ENCODE peak calls at places on chromosomes 2 and 18, in four cellular contexts. S is A549, A is adrenal gland, J is H1. Z is an unnamed sample.

GRCh38 chr18:13422541-13423147 is 204.1 kb downstream of the LDLRAD4 start:
- DNase-seq in S (no peak), A (no peak), J (no peak), Z (no peak)

GRCh38 chr2:6960659-6961058 is 43.4 kb downstream of the RNF144A start:
- DNase-seq in S (no peak), A (peak; percentile 44), J (no peak), Z (no peak)

GRCh38 chr18:35730738-35731370 is 149.3 kb downstream of the GALNT1 start:
- DNase-seq in S (no peak), A (peak; percentile 29), J (no peak), Z (no peak)

GRCh38 chr2:46411245-46411641 is 68.1 kb upstream of the TMEM247 start:
- DNase-seq in S (no peak), A (no peak), J (no peak), Z (no peak)

GRCh38 chr2:217121565-217121964 is 261.7 kb upstream of the TNP1 start:
- DNase-seq in S (no peak), A (no peak), J (no peak), Z (no peak)

GRCh38 chr2:16330571-16331351 is 334.9 kb downstream of the CYRIA start:
- DNase-seq in S (no peak), A (no peak), J (no peak), Z (no peak)

GRCh38 chr2:63588385-63589147 is at the start of the genes MDH1 and WDPCP:
- DNase-seq in S (peak; percentile 100), A (peak; percentile 98), J (peak; percentile 94), Z (peak; percentile 37)

GRCh38 chr18:60554961-60555360 is 182.4 kb upstream of the MC4R start:
- DNase-seq in S (no peak), A (no peak), J (no peak), Z (no peak)

GRCh38 chr2:85924522-85924921 is 35.7 kb upstream of the ST3GAL5 start:
- DNase-seq in S (peak; percentile 43), A (peak; percentile 89), J (no peak), Z (no peak)

GRCh38 chr2:159094173-159094737 is 125.8 kb downstream of the TANC1 start:
- DNase-seq in S (no peak), A (peak; percentile 42), J (no peak), Z (no peak)

GRCh38 chr2:226953826-226954225 is 118.0 kb downstream of the RHBDD1 start:
- DNase-seq in S (no peak), A (no peak), J (no peak), Z (no peak)

GRCh38 chr2:163247151-163247872 is 408.7 kb upstream of the KCNH7 start:
- DNase-seq in S (no peak), A (no peak), J (no peak), Z (no peak)

GRCh38 chr18:49476664-49477411 is 10.2 kb downstream of the C18orf32 start:
- DNase-seq in S (peak; percentile 68), A (peak; percentile 40), J (no peak), Z (no peak)

GRCh38 chr2:233982421-233983121 is 65.4 kb downstream of the TRPM8 start:
- DNase-seq in S (peak; percentile 47), A (no peak), J (no peak), Z (no peak)

GRCh38 chr2:112273349-112273748 is 2.0 kb upstream of the ZC3H6 start:
- DNase-seq in S (no peak), A (no peak), J (no peak), Z (no peak)

GRCh38 chr2:112277591-112278220 is 2.3 kb downstream of the ZC3H6 start:
- DNase-seq in S (no peak), A (no peak), J (no peak), Z (no peak)

GRCh38 chr2:112276954-112277353 is 1.6 kb downstream of the ZC3H6 start:
- DNase-seq in S (no peak), A (no peak), J (no peak), Z (no peak)

GRCh38 chr2:112275887-112276773 is 733 bp downstream of the ZC3H6 start:
- DNase-seq in S (peak; percentile 92), A (peak; percentile 92), J (peak; percentile 57), Z (peak; percentile 51)

GRCh38 chr2:112275314-112275886 is at the start of gene ZC3H6:
- DNase-seq in S (peak; percentile 99), A (peak; percentile 100), J (peak; percentile 92), Z (peak; percentile 82)
- TF ChIP-seq POLR2A in S (peak; percentile 94), A (peak; percentile 95), J (peak; percentile 95), Z (peak; percentile 90)

DNA sequence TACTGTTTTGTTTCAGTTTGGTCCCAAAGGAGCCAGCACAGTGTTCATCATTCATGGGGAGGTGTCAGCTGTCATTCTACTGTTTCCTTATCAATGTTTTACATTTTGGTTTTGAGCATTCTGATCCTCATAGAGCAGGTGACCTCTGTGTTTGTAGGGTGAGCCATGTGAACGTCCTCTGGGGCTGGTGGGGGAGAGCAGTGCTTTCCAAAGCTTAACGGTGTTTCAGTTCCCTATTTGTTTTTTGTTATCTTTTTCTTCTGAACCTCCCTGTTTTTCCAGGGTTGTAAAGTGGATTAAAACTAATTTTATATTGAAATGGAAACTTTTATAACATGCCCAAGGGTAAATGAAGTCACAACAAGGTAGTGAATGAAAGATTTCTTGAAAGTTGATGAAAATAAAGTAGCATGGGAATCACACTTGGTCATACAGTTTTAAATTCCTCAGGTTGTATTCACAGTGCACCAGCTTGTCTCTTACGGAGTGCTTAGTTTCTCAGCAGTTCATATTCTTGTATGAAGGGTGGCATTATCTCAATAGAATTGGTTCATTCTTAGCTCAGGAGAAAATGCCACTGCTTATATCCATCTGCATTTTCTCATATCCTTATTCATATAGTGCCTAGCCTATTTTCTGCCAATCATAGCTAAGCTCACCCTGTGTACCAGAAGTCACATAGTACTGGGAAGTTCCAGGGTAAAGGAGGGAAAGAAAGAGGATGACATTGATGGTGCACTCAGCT is 54.5 kb downstream of the MAP4K4 start:
- DNase-seq in S (no peak), A (no peak), J (no peak), Z (no peak)
- TF ChIP-seq POLR2A in S (no peak), A (no peak), J (no peak), Z (no peak)

GRCh38 chr2:106012591-106013347 is 181.3 kb downstream of the UXS1 start:
- DNase-seq in S (no peak), A (no peak), J (no peak), Z (no peak)

GRCh38 chr2:106010818-106011355 is 183.2 kb downstream of the UXS1 start:
- DNase-seq in S (no peak), A (no peak), J (no peak), Z (no peak)

GRCh38 chr2:106011380-106011779 is 182.7 kb downstream of the UXS1 start:
- DNase-seq in S (no peak), A (no peak), J (no peak), Z (no peak)

GRCh38 chr2:106011993-106012392 is 182.1 kb downstream of the UXS1 start:
- DNase-seq in S (no peak), A (no peak), J (no peak), Z (no peak)

GRCh38 chr2:106009096-106009495 is 185.0 kb downstream of the UXS1 start:
- DNase-seq in S (no peak), A (no peak), J (no peak), Z (no peak)
- TF ChIP-seq POLR2A in S (no peak), A (no peak), J (no peak), Z (no peak)

GRCh38 chr2:84459028-84459943 is at the start of gene SUCLG1:
- DNase-seq in S (peak; percentile 89), A (peak; percentile 87), J (peak; percentile 47), Z (peak; percentile 81)
- TF ChIP-seq POLR2A in S (peak; percentile 58), A (peak; percentile 77), J (no peak), Z (peak; percentile 62)

GRCh38 chr18:3008546-3008945 is 4.4 kb downstream of the LPIN2 start:
- DNase-seq in S (peak; percentile 57), A (no peak), J (no peak), Z (no peak)
- TF ChIP-seq POLR2A in S (no peak), A (no peak), J (no peak), Z (no peak)

DNA sequence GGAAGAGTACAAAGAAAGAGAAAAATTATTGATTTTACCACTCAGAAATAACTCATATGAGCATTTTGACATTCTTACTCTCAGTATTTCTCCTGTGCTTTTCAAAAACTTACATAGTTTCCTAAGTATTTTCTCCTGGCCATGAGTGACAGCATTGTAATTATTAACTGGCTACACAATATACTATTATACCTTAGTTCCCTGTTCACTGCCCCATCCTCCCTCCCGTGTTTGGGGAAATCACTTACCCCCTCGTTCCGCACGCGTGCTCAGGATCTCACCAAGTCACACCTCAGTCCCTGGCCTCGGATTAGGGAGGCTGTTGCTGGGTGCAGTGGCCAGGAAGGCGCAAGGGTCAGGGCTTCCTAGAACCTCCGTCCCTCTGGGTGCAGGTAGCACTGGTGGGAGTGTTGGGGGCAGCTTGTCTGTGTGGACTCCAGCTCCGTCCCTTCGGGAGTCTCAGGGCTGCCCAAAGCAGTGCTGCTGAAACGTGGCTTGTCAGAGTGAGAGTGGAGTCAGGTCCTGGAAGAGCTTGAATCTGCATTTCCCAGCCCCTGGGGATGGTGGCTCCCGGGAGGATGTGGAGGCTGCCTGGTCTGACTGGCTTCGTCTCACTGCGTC is 23.2 kb downstream of the ATG4B start:
- DNase-seq in S (no peak), A (no peak), J (no peak), Z (no peak)
- TF ChIP-seq POLR2A in S (no peak), A (no peak), J (no peak), Z (no peak)

GRCh38 chr2:74188018-74188601 is 9.4 kb upstream of the MOB1A start:
- DNase-seq in S (peak; percentile 45), A (no peak), J (no peak), Z (no peak)

GRCh38 chr2:74188696-74189095 is 9.7 kb upstream of the MTHFD2 start:
- DNase-seq in S (no peak), A (no peak), J (no peak), Z (no peak)

GRCh38 chr2:74183878-74184277 is 5.2 kb upstream of the MOB1A start:
- DNase-seq in S (no peak), A (no peak), J (no peak), Z (no peak)

GRCh38 chr2:74181739-74182138 is 3.1 kb upstream of the MOB1A start:
- DNase-seq in S (no peak), A (peak; percentile 45), J (no peak), Z (no peak)

GRCh38 chr2:74186038-74186437 is 7.4 kb upstream of the MOB1A start:
- DNase-seq in S (no peak), A (peak; percentile 48), J (no peak), Z (peak; percentile 40)
- TF ChIP-seq POLR2A in S (no peak), A (no peak), J (no peak), Z (no peak)

DNA sequence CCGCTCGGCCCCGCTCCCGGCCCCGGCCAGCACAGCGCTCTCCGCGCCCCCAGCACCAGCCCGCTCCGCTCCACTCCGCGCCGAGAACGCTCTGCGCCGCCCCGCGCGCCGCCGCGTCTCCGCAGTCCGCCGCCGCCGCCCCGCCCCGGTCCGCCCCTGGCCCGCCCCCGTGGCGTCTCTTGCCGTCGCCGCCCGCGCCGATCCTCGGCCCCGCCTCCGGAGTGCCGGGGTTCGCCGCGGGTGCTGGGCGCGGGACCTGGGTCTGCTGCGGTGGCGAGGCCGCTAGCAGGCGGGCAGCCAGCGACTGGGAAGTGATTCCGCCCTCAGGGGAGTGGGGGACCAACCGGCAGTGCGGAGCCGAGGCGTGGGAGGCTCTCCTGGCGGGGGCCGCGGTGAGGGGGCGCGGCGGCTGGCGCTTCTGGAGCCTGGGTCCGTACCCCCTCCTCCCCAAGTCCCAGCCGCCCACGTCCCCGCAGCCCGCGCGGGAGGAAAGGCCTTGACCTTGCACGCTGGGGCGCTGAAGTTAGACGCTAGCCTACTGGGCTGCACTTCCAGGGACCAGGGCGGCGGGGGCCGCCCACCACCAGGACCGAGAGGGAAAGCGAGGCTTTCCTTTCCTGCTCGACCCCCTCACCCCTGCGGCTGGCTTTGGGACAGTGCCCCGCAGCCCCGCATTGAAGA is at the start of gene HS6ST1:
- DNase-seq in S (peak; percentile 76), A (peak; percentile 88), J (no peak), Z (peak; percentile 83)
- TF ChIP-seq POLR2A in S (peak; percentile 82), A (peak; percentile 60), J (no peak), Z (no peak)